ENCODE peak calls at places on chromosomes 11 and 22, in seven cellular contexts. J, R, O, W, A, N and H are unnamed samples.

GRCh38 chr11:12841946-12842630 is 167.0 kb upstream of the RASSF10 start:
- DNase-seq in A (no peak), W (peak), J (no peak), R (no peak), O (no peak), N (peak), H (peak)

GRCh38 chr11:15113381-15113780 is 1.3 kb upstream of the INSC start:
- DNase-seq in A (no peak), N (no peak), W (no peak), O (no peak), J (peak), R (no peak), H (peak)

GRCh38 chr22:29032584-29032983 is 29.0 kb downstream of the C22orf31 start:
- DNase-seq in J (no peak), W (peak), O (no peak), R (no peak), N (peak), A (no peak), H (no peak)

GRCh38 chr22:36366291-36366708 is 21.5 kb downstream of the MYH9 start:
- DNase-seq in N (no peak), R (peak), A (no peak), W (peak), J (no peak), O (no peak), H (peak)

GRCh38 chr11:73531386-73531785 is 66.5 kb downstream of the FAM168A start:
- DNase-seq in R (no peak), J (no peak), O (no peak), A (no peak), N (no peak), W (no peak), H (no peak)

GRCh38 chr11:72141066-72141465 is 5.5 kb downstream of the FOLR3 start:
- DNase-seq in W (peak), N (peak), A (peak), R (no peak), O (no peak), J (no peak), H (peak)

GRCh38 chr11:116535954-116536353 is 236.8 kb downstream of the BUD13 start:
- DNase-seq in A (no peak), O (no peak), N (no peak), J (no peak), R (no peak), W (no peak), H (no peak)

GRCh38 chr11:62705880-62706831 is 1.1 kb downstream of the BSCL2 start:
- DNase-seq in J (peak), O (peak), A (peak), W (peak), R (peak), N (peak), H (peak)

GRCh38 chr11:14972581-14973490 is 685 bp upstream of the CALCA start:
- DNase-seq in O (no peak), W (no peak), N (no peak), A (no peak), J (no peak), R (no peak), H (peak)

GRCh38 chr11:29448246-29448877 is 568.5 kb downstream of the KCNA4 start:
- DNase-seq in J (no peak), W (peak), O (no peak), R (no peak), N (peak), A (no peak), H (no peak)

GRCh38 chr11:105215528-105215927 is 76.0 kb upstream of the CARD18 start:
- DNase-seq in N (no peak), A (no peak), R (no peak), O (no peak), W (peak), J (no peak), H (no peak)

GRCh38 chr11:74570266-74571061 is 21.9 kb upstream of the POLD3 start:
- DNase-seq in O (no peak), N (peak), R (no peak), J (peak), A (no peak), W (peak), H (peak)

GRCh38 chr11:491358-491757 is 15.7 kb downstream of the RNH1 start:
- DNase-seq in R (no peak), A (no peak), W (no peak), N (no peak), J (no peak), O (peak), H (no peak)

GRCh38 chr11:45209000-45209399 is 62.6 kb downstream of the PRDM11 start:
- DNase-seq in J (no peak), A (no peak), R (no peak), W (no peak), O (no peak), N (no peak), H (no peak)

GRCh38 chr11:27207025-27207650 is 155.9 kb downstream of the CCDC34 start:
- DNase-seq in R (no peak), J (no peak), N (peak), O (no peak), A (no peak), W (no peak), H (no peak)

GRCh38 chr22:28063656-28064055 is 144.6 kb upstream of the PITPNB start:
- DNase-seq in R (no peak), W (no peak), O (no peak), J (no peak), N (no peak), A (no peak), H (no peak)

GRCh38 chr11:62902932-62903331 is 18.2 kb downstream of the CHRM1 start:
- DNase-seq in J (no peak), R (no peak), A (no peak), N (no peak), W (no peak), O (no peak), H (no peak)

GRCh38 chr11:3879967-3880542 is 24.6 kb downstream of the STIM1 start:
- DNase-seq in J (no peak), W (no peak), R (no peak), A (no peak), O (no peak), N (no peak), H (no peak)

GRCh38 chr11:1017269-1018005 is 19.1 kb downstream of the MUC6 start:
- DNase-seq in O (no peak), W (peak), N (no peak), A (no peak), J (no peak), R (no peak), H (peak)

GRCh38 chr11:8913961-8914660 is 3.1 kb downstream of the AKIP1 start:
- DNase-seq in A (no peak), N (peak), R (no peak), O (no peak), J (peak), W (peak), H (peak)

GRCh38 chr11:44305643-44306468 is 4.1 kb downstream of the ALX4 start:
- DNase-seq in N (no peak), R (no peak), W (no peak), J (peak), O (no peak), A (no peak), H (peak)

GRCh38 chr11:8934735-8935478 is 2.2 kb upstream of the C11orf16 start:
- DNase-seq in W (peak), J (no peak), R (no peak), O (no peak), N (peak), A (no peak), H (no peak)

GRCh38 chr22:46432164-46433068 is 96.9 kb downstream of the TRMU start:
- DNase-seq in A (no peak), O (no peak), N (no peak), W (no peak), R (no peak), J (peak), H (peak)

GRCh38 chr11:126034026-126034822 is 28.4 kb downstream of the CDON start:
- DNase-seq in J (no peak), W (no peak), R (no peak), N (no peak), O (no peak), A (no peak), H (no peak)

GRCh38 chr11:100785148-100785983 is 98.3 kb downstream of the ARHGAP42 start:
- DNase-seq in J (no peak), N (no peak), W (no peak), A (no peak), R (peak), O (no peak), H (no peak)

GRCh38 chr11:62805991-62806441 is 776 bp upstream of the NXF1 start:
- DNase-seq in O (no peak), W (no peak), N (peak), J (no peak), A (no peak), R (no peak), H (peak)

GRCh38 chr22:40813912-40814315 is 5.2 kb downstream of the SLC25A17 start:
- DNase-seq in N (no peak), W (no peak), J (no peak), O (no peak), R (no peak), A (no peak), H (no peak)

GRCh38 chr11:125036933-125037332 is 26.2 kb upstream of the SLC37A2 start:
- DNase-seq in A (peak), O (no peak), R (no peak), W (peak), J (no peak), N (peak), H (no peak)

GRCh38 chr11:113593698-113594308 is 112.3 kb downstream of the TMPRSS5 start:
- DNase-seq in N (no peak), J (no peak), R (no peak), W (no peak), A (no peak), O (no peak), H (peak)

GRCh38 chr11:74429205-74429604 is 31.0 kb upstream of the PGM2L1 start:
- DNase-seq in N (no peak), O (no peak), W (no peak), J (no peak), A (no peak), R (no peak), H (no peak)

GRCh38 chr22:24466831-24467249 is 28.3 kb upstream of the UPB1 start:
- DNase-seq in N (peak), O (no peak), R (peak), J (no peak), A (peak), W (no peak), H (no peak)

GRCh38 chr11:1650034-1650917 is 20.7 kb downstream of the KRTAP5-5 start:
- DNase-seq in O (peak), R (no peak), A (no peak), N (no peak), J (no peak), W (peak), H (no peak)

GRCh38 chr22:36405221-36405631 is 17.5 kb upstream of the MYH9 start:
- DNase-seq in O (no peak), R (no peak), W (no peak), A (no peak), J (no peak), N (no peak), H (peak)

GRCh38 chr11:59216654-59217640 is 4.2 kb upstream of the MPEG1 start:
- DNase-seq in R (no peak), A (no peak), J (peak), O (no peak), W (peak), N (no peak), H (peak)

GRCh38 chr11:42065199-42065598 is 605.7 kb upstream of the LRRC4C start:
- DNase-seq in J (no peak), W (no peak), N (no peak), A (no peak), R (no peak), O (no peak), H (no peak)

GRCh38 chr22:21051145-21051835 is 5.5 kb downstream of the LRRC74B start:
- DNase-seq in J (no peak), R (no peak), O (no peak), W (no peak), A (no peak), N (no peak), H (no peak)

GRCh38 chr11:132653237-132653636 is 879.1 kb downstream of the OPCML start:
- DNase-seq in A (no peak), J (no peak), R (no peak), W (no peak), O (no peak), N (no peak), H (no peak)

GRCh38 chr22:47245786-47246185 is 483.3 kb downstream of the TBC1D22A start:
- DNase-seq in A (no peak), J (no peak), R (no peak), N (no peak), O (no peak), W (no peak), H (no peak)

GRCh38 chr11:45369294-45369693 is 83.2 kb upstream of the SYT13 start:
- DNase-seq in A (no peak), R (no peak), O (no peak), W (no peak), J (no peak), N (no peak), H (no peak)

DNA sequence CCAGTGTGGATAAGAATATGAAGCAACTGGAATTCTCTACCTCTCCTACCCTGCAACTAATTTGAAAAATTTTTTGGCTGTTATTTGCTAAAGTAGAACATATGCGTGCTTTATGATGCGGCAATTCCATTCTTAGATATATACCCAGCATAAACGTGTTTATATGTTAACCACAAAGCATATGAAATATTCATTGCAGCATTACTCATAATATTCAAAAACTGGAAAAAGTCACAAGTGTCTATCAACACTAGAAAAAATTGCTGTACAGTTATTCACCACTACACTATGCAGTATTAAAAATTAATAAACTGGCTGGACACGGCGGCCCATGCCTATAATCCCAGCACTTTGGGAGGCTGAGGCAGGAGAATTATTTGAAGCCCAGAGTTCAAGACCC is 226.4 kb downstream of the LUZP2 start:
- DNase-seq in O (no peak), R (no peak), A (no peak), N (no peak), W (no peak), J (no peak), H (no peak)
- TF ChIP-seq CTCF in O (no peak), R (no peak), A (no peak), N (no peak), W (no peak), J (no peak), H (no peak)

GRCh38 chr11:21142007-21142406 is 472.6 kb downstream of the NELL1 start:
- DNase-seq in N (no peak), J (no peak), R (no peak), A (no peak), W (peak), O (no peak), H (no peak)
- TF ChIP-seq CTCF in N (no peak), J (no peak), R (peak), A (peak), W (peak), O (no peak), H (no peak)

GRCh38 chr22:17890892-17891291 is 116.6 kb upstream of the BID start:
- DNase-seq in W (no peak), R (no peak), J (no peak), O (no peak), N (no peak), A (no peak), H (no peak)

GRCh38 chr22:17891427-17892167 is 117.3 kb upstream of the BID start:
- DNase-seq in W (no peak), O (peak), A (no peak), R (peak), N (no peak), J (no peak), H (peak)

GRCh38 chr22:17888439-17888838 is 114.2 kb upstream of the BID start:
- DNase-seq in O (no peak), A (no peak), J (no peak), N (no peak), R (no peak), W (no peak), H (no peak)

GRCh38 chr22:17890245-17890671 is 116.0 kb upstream of the BID start:
- DNase-seq in J (no peak), W (peak), R (no peak), A (no peak), O (peak), N (no peak), H (no peak)

GRCh38 chr22:17888855-17889254 is 114.6 kb upstream of the BID start:
- DNase-seq in O (no peak), J (peak), W (no peak), A (no peak), N (peak), R (no peak), H (no peak)
- TF ChIP-seq CTCF in O (no peak), J (no peak), W (no peak), A (peak), N (peak), R (no peak), H (no peak)

GRCh38 chr11:123161386-123161785 is 33.7 kb downstream of the CLMP start:
- DNase-seq in J (no peak), O (no peak), N (no peak), R (no peak), W (no peak), A (no peak), H (no peak)

GRCh38 chr11:123159146-123159857 is 35.7 kb downstream of the CLMP start:
- DNase-seq in R (no peak), A (no peak), J (no peak), W (peak), O (no peak), N (no peak), H (peak)

GRCh38 chr11:123166095-123166559 is 28.9 kb downstream of the CLMP start:
- DNase-seq in O (no peak), R (peak), W (peak), J (no peak), A (no peak), N (peak), H (peak)

GRCh38 chr11:123164732-123165450 is 30.2 kb downstream of the CLMP start:
- DNase-seq in A (no peak), W (no peak), O (no peak), J (no peak), R (no peak), N (no peak), H (no peak)

DNA sequence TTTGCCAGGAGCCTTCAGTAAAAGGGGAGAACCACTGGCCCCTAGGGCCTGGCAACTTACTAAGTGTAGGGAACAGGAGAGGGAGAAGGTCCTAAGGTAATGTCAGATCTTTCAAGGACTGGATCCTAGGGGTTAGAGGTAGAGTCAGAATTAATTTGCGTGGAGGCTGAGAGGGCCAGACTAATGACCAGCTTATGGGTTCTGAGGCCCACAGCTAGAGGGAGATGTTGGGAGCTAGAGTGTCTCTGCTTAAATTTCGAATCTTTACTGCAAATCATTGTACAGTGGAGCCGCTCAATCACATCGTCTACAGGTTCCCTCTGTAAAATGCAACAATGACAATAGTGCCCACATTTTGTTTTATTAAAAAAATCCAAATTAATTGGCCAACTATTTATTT is 31.4 kb downstream of the CLMP start:
- DNase-seq in N (no peak), O (no peak), R (no peak), A (no peak), J (no peak), W (no peak), H (no peak)
- TF ChIP-seq CTCF in N (peak), O (no peak), R (no peak), A (no peak), J (no peak), W (peak), H (no peak)

GRCh38 chr22:35301370-35301874 is 1.7 kb downstream of the TOM1 start:
- DNase-seq in W (peak), N (peak), O (no peak), A (no peak), R (no peak), J (no peak), H (no peak)
- TF ChIP-seq CTCF in W (no peak), N (no peak), O (no peak), A (no peak), R (no peak), J (no peak), H (no peak)

GRCh38 chr22:31749636-31750364 is at the start of gene PRR14L:
- DNase-seq in N (peak), W (peak), J (peak), A (peak), O (peak), R (peak), H (peak)
- TF ChIP-seq CTCF in N (peak), W (no peak), J (peak), A (peak), O (no peak), R (peak), H (no peak)

GRCh38 chr22:26561756-26562417 is 28.0 kb downstream of the TPST2 start:
- DNase-seq in O (no peak), J (no peak), W (no peak), R (peak), A (no peak), N (no peak), H (no peak)

GRCh38 chr22:26564181-26564580 is 25.8 kb downstream of the TPST2 start:
- DNase-seq in A (no peak), N (no peak), R (no peak), O (no peak), W (peak), J (no peak), H (no peak)

GRCh38 chr22:26564672-26565071 is 25.3 kb downstream of the TPST2 start:
- DNase-seq in A (no peak), W (peak), J (no peak), R (no peak), O (no peak), N (no peak), H (no peak)

GRCh38 chr22:26565181-26565580 is 24.8 kb downstream of the TPST2 start:
- DNase-seq in R (no peak), N (no peak), J (no peak), O (no peak), A (no peak), W (peak), H (no peak)

GRCh38 chr22:26563022-26563421 is 26.9 kb downstream of the TPST2 start:
- DNase-seq in O (no peak), A (no peak), N (no peak), W (no peak), R (no peak), J (no peak), H (peak)
- TF ChIP-seq CTCF in O (no peak), A (no peak), N (no peak), W (no peak), R (peak), J (no peak), H (no peak)

GRCh38 chr11:23556163-23556750 is 696.0 kb upstream of the CCDC179 start:
- DNase-seq in N (no peak), W (no peak), J (no peak), R (no peak), A (no peak), O (no peak), H (no peak)

GRCh38 chr11:23555085-23555484 is 694.8 kb upstream of the CCDC179 start:
- DNase-seq in N (peak), J (no peak), O (no peak), W (peak), A (no peak), R (no peak), H (no peak)

DNA sequence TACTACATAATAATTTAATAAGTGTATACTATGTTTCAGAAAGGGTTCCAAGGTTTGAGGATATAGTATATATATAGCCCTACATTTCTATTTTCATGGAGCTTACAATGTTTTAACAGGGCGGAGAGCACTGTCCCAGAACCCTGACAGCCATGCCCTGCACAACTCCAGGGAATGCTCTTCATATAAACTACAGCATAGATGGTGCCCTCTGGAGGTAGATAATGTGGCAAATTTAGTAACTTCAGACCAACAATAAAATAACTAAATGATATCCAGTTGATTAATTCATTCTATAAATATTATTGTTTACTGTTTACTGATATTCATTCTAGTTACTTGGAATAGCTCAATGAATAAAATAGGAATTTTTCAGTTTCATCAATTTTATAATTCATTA is 693.7 kb upstream of the CCDC179 start:
- DNase-seq in W (peak), N (no peak), A (no peak), O (no peak), R (no peak), J (no peak), H (no peak)
- TF ChIP-seq CTCF in W (peak), N (no peak), A (no peak), O (no peak), R (no peak), J (no peak), H (no peak)